ENCODE peak calls at places on chromosome 21, in seven cellular contexts. T, C, E, F, A, D and R are unnamed samples.

GRCh38 chr21:45551316-45551715 is 9.1 kb upstream of the SLC19A1 start:
- DNase-seq in T (peak), C (peak), E (peak), F (peak), A (peak), D (no peak), R (peak)

GRCh38 chr21:28636988-28637691 is 355.5 kb downstream of the LTN1 start:
- DNase-seq in T (peak), C (no peak), E (no peak), F (peak), A (peak), D (peak), R (peak)

GRCh38 chr21:37383066-37383465 is 16.5 kb downstream of the DYRK1A start:
- DNase-seq in T (no peak), C (no peak), E (no peak), F (no peak), A (no peak), D (no peak), R (no peak)

GRCh38 chr21:44822484-44823178 is 4.8 kb upstream of the SUMO3 start:
- DNase-seq in T (no peak), C (no peak), E (no peak), F (no peak), A (no peak), D (no peak), R (no peak)

GRCh38 chr21:19353271-19353670 is 949.7 kb upstream of the TMPRSS15 start:
- DNase-seq in T (no peak), C (no peak), E (no peak), F (no peak), A (no peak), D (no peak), R (no peak)

GRCh38 chr21:44872266-44872567 is 1.3 kb downstream of the PTTG1IP start:
- DNase-seq in T (no peak), C (no peak), E (peak), F (no peak), A (no peak), D (no peak), R (no peak)

GRCh38 chr21:42684109-42684916 is 30.9 kb downstream of the PDE9A start:
- DNase-seq in T (no peak), C (no peak), E (no peak), F (no peak), A (no peak), D (no peak), R (no peak)

GRCh38 chr21:16425297-16425696 is 695.5 kb downstream of the USP25 start:
- DNase-seq in T (no peak), C (no peak), E (no peak), F (no peak), A (no peak), D (no peak), R (no peak)

GRCh38 chr21:36909901-36910561 is 56.4 kb downstream of the HLCS start:
- DNase-seq in T (peak), C (no peak), E (no peak), F (peak), A (peak), D (peak), R (peak)

GRCh38 chr21:35059742-35060141 is 10.6 kb upstream of the RUNX1 start:
- DNase-seq in T (no peak), C (no peak), E (no peak), F (peak), A (no peak), D (no peak), R (peak)

GRCh38 chr21:44736291-44737004 is 25.1 kb upstream of the TSPEAR start:
- DNase-seq in T (no peak), C (no peak), E (peak), F (no peak), A (no peak), D (no peak), R (no peak)

GRCh38 chr21:42733037-42733632 is 79.7 kb downstream of the PDE9A start:
- DNase-seq in T (no peak), C (no peak), E (no peak), F (no peak), A (no peak), D (no peak), R (no peak)

GRCh38 chr21:44414291-44415072 is 40.8 kb upstream of the LRRC3 start:
- DNase-seq in T (no peak), C (peak), E (peak), F (no peak), A (no peak), D (no peak), R (no peak)

GRCh38 chr21:15749045-15749867 is 19.5 kb downstream of the USP25 start:
- DNase-seq in T (peak), C (no peak), E (no peak), F (no peak), A (peak), D (no peak), R (peak)

DNA sequence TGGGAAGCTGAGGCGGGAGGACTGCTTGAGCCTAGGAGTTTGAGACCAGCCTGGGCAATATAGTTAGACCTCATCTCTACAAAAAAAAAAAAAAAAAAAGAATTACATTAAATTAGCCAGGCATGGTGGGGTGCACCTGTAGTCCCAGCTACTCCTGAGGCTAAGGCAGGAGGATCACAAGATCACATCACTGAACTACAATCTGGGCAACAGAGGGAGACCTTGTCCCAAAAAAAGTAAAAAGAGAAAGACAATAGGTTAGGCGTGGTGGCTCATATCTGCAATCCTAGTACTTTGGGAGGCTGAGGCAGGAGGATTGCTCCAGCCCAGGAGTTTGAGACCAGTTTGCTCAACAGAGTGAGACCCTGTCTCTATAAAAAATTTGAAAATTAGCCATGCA is 130.3 kb downstream of the TIAM1 start:
- DNase-seq in T (no peak), C (no peak), E (no peak), F (no peak), A (no peak), D (no peak), R (no peak)
- TF ChIP-seq CTCF in T (no peak), C (no peak), E (no peak), F (no peak), A (no peak), D (peak), R (no peak)

GRCh38 chr21:26110703-26111102 is 59.9 kb downstream of the APP start:
- DNase-seq in T (no peak), C (no peak), E (no peak), F (no peak), A (no peak), D (no peak), R (peak)
- H3K4me3 ChIP-seq in T (no peak), C (no peak), E (no peak), F (no peak), A (no peak), D (no peak), R (no peak)

GRCh38 chr21:38989097-38989744 is 183.5 kb downstream of the ETS2 start:
- DNase-seq in T (no peak), C (no peak), E (no peak), F (no peak), A (no peak), D (no peak), R (no peak)

GRCh38 chr21:38990424-38990794 is 184.7 kb downstream of the ETS2 start:
- DNase-seq in T (no peak), C (no peak), E (no peak), F (no peak), A (no peak), D (no peak), R (no peak)

GRCh38 chr21:38987551-38988210 is 182.0 kb downstream of the ETS2 start:
- DNase-seq in T (no peak), C (no peak), E (no peak), F (no peak), A (no peak), D (no peak), R (peak)

GRCh38 chr21:38988211-38989096 is 182.7 kb downstream of the ETS2 start:
- DNase-seq in T (no peak), C (no peak), E (no peak), F (no peak), A (no peak), D (no peak), R (peak)

GRCh38 chr21:38989745-38990423 is 184.2 kb downstream of the ETS2 start:
- DNase-seq in T (peak), C (no peak), E (peak), F (peak), A (peak), D (peak), R (peak)
- TF ChIP-seq CTCF in T (no peak), C (no peak), E (no peak), F (no peak), A (no peak), D (no peak), R (no peak)

GRCh38 chr21:41507521-41508414 is at the start of gene TMPRSS2:
- DNase-seq in T (no peak), C (no peak), E (peak), F (no peak), A (no peak), D (no peak), R (no peak)

GRCh38 chr21:41506005-41506404 is 2.0 kb downstream of the TMPRSS2 start:
- DNase-seq in T (no peak), C (no peak), E (peak), F (no peak), A (no peak), D (no peak), R (no peak)

GRCh38 chr21:41509206-41509496 is 1.2 kb upstream of the TMPRSS2 start:
- DNase-seq in T (no peak), C (no peak), E (no peak), F (no peak), A (no peak), D (no peak), R (no peak)

GRCh38 chr21:41508415-41509205 is 652 bp upstream of the TMPRSS2 start:
- DNase-seq in T (no peak), C (no peak), E (no peak), F (no peak), A (no peak), D (no peak), R (no peak)

GRCh38 chr21:41506526-41507520 is 1.1 kb downstream of the TMPRSS2 start:
- DNase-seq in T (no peak), C (no peak), E (peak), F (no peak), A (no peak), D (no peak), R (no peak)
- H3K4me3 ChIP-seq in T (no peak), C (peak), E (peak), F (no peak), A (no peak), D (no peak), R (no peak)

DNA sequence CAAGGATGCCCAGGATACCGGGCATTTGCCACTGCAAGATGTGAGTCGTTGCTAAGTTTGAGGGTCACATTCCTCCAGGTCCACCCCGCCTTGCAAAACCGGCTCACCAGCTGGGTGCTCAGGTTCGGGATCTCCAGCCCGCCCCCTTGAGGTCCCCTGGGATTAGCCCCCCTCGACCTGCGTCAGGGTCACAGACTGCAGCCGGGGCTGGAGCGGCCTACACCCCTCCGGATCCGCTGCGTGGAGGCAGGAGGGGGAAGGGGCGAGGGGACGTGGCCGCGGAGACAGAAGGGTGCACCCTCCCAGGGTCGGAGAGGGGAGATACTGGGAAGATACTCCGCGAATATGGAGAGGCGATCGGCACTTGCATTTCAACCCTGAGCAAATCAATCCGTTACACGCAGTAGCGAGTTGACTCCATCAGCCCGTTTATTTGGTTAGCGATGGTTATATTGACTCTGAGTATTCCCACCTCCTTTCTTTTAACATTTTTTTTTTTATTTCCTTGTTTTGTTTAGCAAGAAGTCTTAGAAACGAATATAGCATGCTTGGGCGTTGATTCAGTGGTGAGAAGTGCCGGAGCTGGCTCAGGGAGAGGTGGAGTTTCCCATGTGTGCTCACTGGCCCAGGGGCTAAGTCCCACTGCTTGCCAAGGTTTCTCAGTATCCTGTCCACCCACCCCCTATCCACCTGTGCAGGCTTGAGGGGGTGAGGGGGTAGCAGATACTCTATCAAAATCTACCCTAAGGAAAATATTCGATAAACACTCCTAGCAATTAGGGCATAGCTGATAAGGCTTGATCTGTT is 983 bp downstream of the IFNAR2 start:
- DNase-seq in T (peak), C (peak), E (peak), F (peak), A (peak), D (no peak), R (peak)
- TF ChIP-seq CTCF in T (no peak), C (no peak), E (no peak), F (no peak), A (peak), D (no peak), R (peak)

DNA sequence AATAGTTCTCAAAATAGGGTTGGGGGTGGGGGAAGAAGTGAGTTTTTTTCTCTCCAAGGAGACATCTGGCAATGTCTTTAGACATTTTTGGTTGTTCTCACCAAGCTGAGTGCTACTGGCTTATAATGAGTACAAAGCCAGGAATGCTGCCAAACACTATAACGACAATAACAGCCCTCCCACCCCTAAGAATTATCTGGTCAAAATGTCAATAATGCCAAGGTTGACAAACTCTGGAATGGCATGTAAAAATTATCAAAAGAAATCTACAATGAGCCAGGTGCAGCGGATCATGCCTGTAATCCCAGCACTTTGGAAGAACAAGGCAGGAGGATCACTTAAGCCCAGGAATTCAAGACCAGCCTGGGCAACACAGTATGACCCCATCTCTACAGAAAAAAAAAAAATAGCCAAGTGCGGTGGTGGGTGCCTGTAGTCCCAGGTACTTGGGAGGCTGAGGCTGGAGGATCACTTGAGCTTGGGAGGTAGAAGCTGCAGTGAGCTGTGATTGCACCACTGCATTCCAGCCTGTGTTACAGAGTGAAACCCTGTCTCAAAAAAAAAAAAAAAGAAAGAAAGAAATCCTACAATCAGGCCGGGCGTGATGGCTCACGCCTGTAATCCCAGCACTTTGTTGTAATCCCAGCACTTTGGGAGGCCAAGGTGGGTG is 2.5 kb downstream of the ATP5PF start:
- DNase-seq in T (no peak), C (no peak), E (no peak), F (no peak), A (no peak), D (no peak), R (peak)
- H3K4me3 ChIP-seq in T (no peak), C (no peak), E (no peak), F (no peak), A (no peak), D (no peak), R (no peak)